ENCODE peak calls at places on chromosomes 13 and 19, in nine cellular contexts. One of them, this sample, is unnamed.

GRCh38 chr19:46660008-46660517 is 919 bp downstream of the DACT3 start:
- DNase-seq in CD4-positive, CD25-positive, alpha-beta regulatory T cell: no peak
- DNase-seq in thoracic aorta: no peak
- DNase-seq in neuronal stem cell: peak; percentile 61
- DNase-seq in tibial artery: peak; percentile 82
- DNase-seq in hepatocyte: peak; percentile 72
- DNase-seq in fibroblast of lung: no peak
- DNase-seq in CD8-positive, alpha-beta memory T cell: no peak
- DNase-seq in psoas muscle: no peak
- DNase-seq in this sample: no peak

GRCh38 chr13:68110178-68110768 is 880.1 kb upstream of the PCDH9 start:
- DNase-seq in neuronal stem cell: no peak
- DNase-seq in hepatocyte: no peak
- DNase-seq in CD8-positive, alpha-beta memory T cell: no peak
- DNase-seq in tibial artery: no peak
- DNase-seq in fibroblast of lung: no peak
- DNase-seq in thoracic aorta: no peak
- DNase-seq in psoas muscle: no peak
- DNase-seq in CD4-positive, CD25-positive, alpha-beta regulatory T cell: no peak
- DNase-seq in this sample: no peak

GRCh38 chr13:108960006-108960405 is 330.6 kb downstream of the MYO16 start:
- DNase-seq in thoracic aorta: no peak
- DNase-seq in psoas muscle: no peak
- DNase-seq in CD4-positive, CD25-positive, alpha-beta regulatory T cell: no peak
- DNase-seq in hepatocyte: no peak
- DNase-seq in neuronal stem cell: no peak
- DNase-seq in CD8-positive, alpha-beta memory T cell: no peak
- DNase-seq in tibial artery: no peak
- DNase-seq in fibroblast of lung: no peak
- DNase-seq in this sample: no peak

GRCh38 chr19:4206818-4207484 is 22.4 kb upstream of the EBI3 start:
- DNase-seq in psoas muscle: no peak
- DNase-seq in neuronal stem cell: no peak
- DNase-seq in fibroblast of lung: peak; percentile 44
- DNase-seq in hepatocyte: no peak
- DNase-seq in thoracic aorta: no peak
- DNase-seq in tibial artery: no peak
- DNase-seq in CD4-positive, CD25-positive, alpha-beta regulatory T cell: peak; percentile 24
- DNase-seq in CD8-positive, alpha-beta memory T cell: no peak
- DNase-seq in this sample: no peak

GRCh38 chr13:33264620-33264978 is 21.0 kb downstream of the STARD13 start:
- DNase-seq in neuronal stem cell: no peak
- DNase-seq in tibial artery: no peak
- DNase-seq in CD4-positive, CD25-positive, alpha-beta regulatory T cell: no peak
- DNase-seq in fibroblast of lung: no peak
- DNase-seq in psoas muscle: no peak
- DNase-seq in hepatocyte: no peak
- DNase-seq in CD8-positive, alpha-beta memory T cell: no peak
- DNase-seq in thoracic aorta: no peak
- DNase-seq in this sample: no peak

GRCh38 chr19:30154410-30154809 is 212.4 kb downstream of the URI1 start:
- DNase-seq in thoracic aorta: no peak
- DNase-seq in hepatocyte: no peak
- DNase-seq in CD4-positive, CD25-positive, alpha-beta regulatory T cell: no peak
- DNase-seq in psoas muscle: no peak
- DNase-seq in CD8-positive, alpha-beta memory T cell: no peak
- DNase-seq in tibial artery: no peak
- DNase-seq in fibroblast of lung: no peak
- DNase-seq in neuronal stem cell: no peak
- DNase-seq in this sample: no peak

GRCh38 chr19:46746281-46746965 is at the start of gene STRN4:
- DNase-seq in hepatocyte: peak; percentile 87
- DNase-seq in psoas muscle: peak; percentile 75
- DNase-seq in tibial artery: no peak
- DNase-seq in neuronal stem cell: peak; percentile 47
- DNase-seq in CD4-positive, CD25-positive, alpha-beta regulatory T cell: peak; percentile 66
- DNase-seq in CD8-positive, alpha-beta memory T cell: peak; percentile 79
- DNase-seq in fibroblast of lung: no peak
- DNase-seq in thoracic aorta: no peak
- DNase-seq in this sample: peak; percentile 30

GRCh38 chr19:21238670-21239069 is 90.5 kb downstream of the ZNF708 start:
- DNase-seq in CD4-positive, CD25-positive, alpha-beta regulatory T cell: no peak
- DNase-seq in neuronal stem cell: no peak
- DNase-seq in hepatocyte: no peak
- DNase-seq in fibroblast of lung: no peak
- DNase-seq in psoas muscle: no peak
- DNase-seq in CD8-positive, alpha-beta memory T cell: no peak
- DNase-seq in tibial artery: no peak
- DNase-seq in thoracic aorta: no peak
- DNase-seq in this sample: no peak

GRCh38 chr13:113564331-113565023 is 20.1 kb upstream of the TFDP1 start:
- DNase-seq in thoracic aorta: no peak
- DNase-seq in tibial artery: no peak
- DNase-seq in hepatocyte: no peak
- DNase-seq in CD4-positive, CD25-positive, alpha-beta regulatory T cell: no peak
- DNase-seq in fibroblast of lung: no peak
- DNase-seq in psoas muscle: peak; percentile 30
- DNase-seq in CD8-positive, alpha-beta memory T cell: peak; percentile 30
- DNase-seq in neuronal stem cell: no peak
- DNase-seq in this sample: no peak

DNA sequence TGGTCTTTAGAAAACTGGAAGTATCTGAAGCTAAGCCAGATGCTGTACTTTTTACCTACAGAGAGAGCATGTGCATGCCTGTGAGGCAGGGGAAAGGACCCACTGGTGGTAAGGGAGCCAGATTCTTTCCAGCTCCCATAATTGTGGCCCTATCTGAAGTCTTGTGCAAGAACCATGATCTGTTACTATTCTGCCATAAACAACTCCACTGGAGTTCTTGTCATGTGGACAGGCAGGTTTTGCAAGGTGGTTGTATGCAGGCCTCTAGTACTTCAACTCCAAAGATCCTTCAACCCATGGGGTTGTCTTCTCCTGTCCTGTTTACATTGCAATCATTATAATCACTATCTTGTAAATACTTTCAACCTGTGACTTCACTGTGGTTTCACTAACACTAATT is 14.1 kb downstream of the PROSER1 start:
- DNase-seq in CD4-positive, CD25-positive, alpha-beta regulatory T cell: no peak
- DNase-seq in fibroblast of lung: no peak
- DNase-seq in thoracic aorta: no peak
- DNase-seq in CD8-positive, alpha-beta memory T cell: no peak
- DNase-seq in tibial artery: no peak
- DNase-seq in neuronal stem cell: no peak
- DNase-seq in psoas muscle: no peak
- DNase-seq in hepatocyte: peak; percentile 55
- DNase-seq in this sample: no peak
- H3K36me3 ChIP-seq in CD4-positive, CD25-positive, alpha-beta regulatory T cell: peaks cover 74% of the 10 kb centered on the region
- H3K36me3 ChIP-seq in fibroblast of lung: peaks cover 10% of the 10 kb centered on the region
- H3K36me3 ChIP-seq in thoracic aorta: peaks cover 32% of the 10 kb centered on the region
- H3K36me3 ChIP-seq in CD8-positive, alpha-beta memory T cell: peaks cover 40% of the 10 kb centered on the region
- H3K36me3 ChIP-seq in tibial artery: peaks cover 75% of the 10 kb centered on the region
- H3K36me3 ChIP-seq in neuronal stem cell: peaks cover 10% of the 10 kb centered on the region
- H3K36me3 ChIP-seq in psoas muscle: no peaks in the 10 kb centered on the region
- H3K36me3 ChIP-seq in hepatocyte: no peaks in the 10 kb centered on the region
- H3K36me3 ChIP-seq in this sample: peaks cover 53% of the 10 kb centered on the region

DNA sequence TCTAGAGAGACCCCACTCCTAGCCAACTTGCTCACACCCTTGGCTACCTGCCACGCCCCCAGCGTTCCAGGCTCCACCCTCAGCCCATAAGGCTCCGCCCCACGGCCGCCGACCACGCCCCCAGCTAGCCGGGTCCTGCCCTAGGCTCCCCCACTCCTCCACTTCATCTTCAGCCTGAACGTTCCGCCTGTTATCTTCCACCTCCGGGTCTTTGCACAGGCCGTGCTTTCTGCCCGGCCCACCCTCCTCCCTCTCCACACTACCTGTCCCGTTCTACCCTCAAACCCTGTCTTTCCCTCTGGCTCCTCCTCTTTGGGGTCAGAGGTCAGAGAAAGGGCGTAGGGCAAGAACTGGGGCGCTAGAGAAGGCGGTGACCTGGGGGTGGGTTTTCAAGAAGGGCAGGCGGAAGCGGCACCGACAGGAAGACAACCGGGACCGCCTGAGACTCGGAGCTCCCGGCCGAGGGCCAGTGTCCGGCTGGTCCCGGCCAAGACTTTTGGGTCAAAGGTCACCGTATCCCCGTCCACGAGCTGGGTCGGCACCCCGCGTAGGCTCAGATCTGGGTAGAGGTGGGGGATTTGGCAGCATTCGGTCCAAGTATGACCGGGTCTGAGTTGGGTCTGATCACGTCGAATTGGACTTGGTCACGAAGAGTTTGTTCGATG is 2.2 kb downstream of the PDE4C start:
- DNase-seq in tibial artery: no peak
- DNase-seq in hepatocyte: peak; percentile 64
- DNase-seq in CD8-positive, alpha-beta memory T cell: no peak
- DNase-seq in fibroblast of lung: no peak
- DNase-seq in neuronal stem cell: peak; percentile 62
- DNase-seq in thoracic aorta: no peak
- DNase-seq in CD4-positive, CD25-positive, alpha-beta regulatory T cell: peak; percentile 50
- DNase-seq in psoas muscle: peak; percentile 78
- DNase-seq in this sample: no peak
- H3K4me3 ChIP-seq in tibial artery: peak overlapping the region; percentile 40
- H3K4me3 ChIP-seq in hepatocyte: no peak overlapping the region
- H3K4me3 ChIP-seq in CD8-positive, alpha-beta memory T cell: peak overlapping the region; percentile 55
- H3K4me3 ChIP-seq in fibroblast of lung: peak overlapping the region; percentile 55
- H3K4me3 ChIP-seq in neuronal stem cell: peak overlapping the region; percentile 85
- H3K4me3 ChIP-seq in thoracic aorta: peak overlapping the region; percentile 70
- H3K4me3 ChIP-seq in CD4-positive, CD25-positive, alpha-beta regulatory T cell: peak overlapping the region; percentile 62
- H3K4me3 ChIP-seq in psoas muscle: peak overlapping the region; percentile 65
- H3K4me3 ChIP-seq in this sample: peak overlapping the region; percentile 48

GRCh38 chr13:110628477-110628793 is 13.1 kb downstream of the NAXD start:
- DNase-seq in neuronal stem cell: no peak
- DNase-seq in CD4-positive, CD25-positive, alpha-beta regulatory T cell: no peak
- DNase-seq in CD8-positive, alpha-beta memory T cell: no peak
- DNase-seq in thoracic aorta: no peak
- DNase-seq in psoas muscle: no peak
- DNase-seq in tibial artery: no peak
- DNase-seq in hepatocyte: peak; percentile 72
- DNase-seq in fibroblast of lung: no peak
- DNase-seq in this sample: no peak
- H3K36me3 ChIP-seq in neuronal stem cell: peaks cover 11% of the 10 kb centered on the region
- H3K36me3 ChIP-seq in CD4-positive, CD25-positive, alpha-beta regulatory T cell: peaks cover 31% of the 10 kb centered on the region
- H3K36me3 ChIP-seq in CD8-positive, alpha-beta memory T cell: peaks cover 11% of the 10 kb centered on the region
- H3K36me3 ChIP-seq in thoracic aorta: peaks cover 26% of the 10 kb centered on the region
- H3K36me3 ChIP-seq in psoas muscle: peaks cover 5% of the 10 kb centered on the region
- H3K36me3 ChIP-seq in tibial artery: peaks cover 75% of the 10 kb centered on the region
- H3K36me3 ChIP-seq in hepatocyte: no peaks in the 10 kb centered on the region
- H3K36me3 ChIP-seq in fibroblast of lung: peaks cover 12% of the 10 kb centered on the region
- H3K36me3 ChIP-seq in this sample: peaks cover 32% of the 10 kb centered on the region

DNA sequence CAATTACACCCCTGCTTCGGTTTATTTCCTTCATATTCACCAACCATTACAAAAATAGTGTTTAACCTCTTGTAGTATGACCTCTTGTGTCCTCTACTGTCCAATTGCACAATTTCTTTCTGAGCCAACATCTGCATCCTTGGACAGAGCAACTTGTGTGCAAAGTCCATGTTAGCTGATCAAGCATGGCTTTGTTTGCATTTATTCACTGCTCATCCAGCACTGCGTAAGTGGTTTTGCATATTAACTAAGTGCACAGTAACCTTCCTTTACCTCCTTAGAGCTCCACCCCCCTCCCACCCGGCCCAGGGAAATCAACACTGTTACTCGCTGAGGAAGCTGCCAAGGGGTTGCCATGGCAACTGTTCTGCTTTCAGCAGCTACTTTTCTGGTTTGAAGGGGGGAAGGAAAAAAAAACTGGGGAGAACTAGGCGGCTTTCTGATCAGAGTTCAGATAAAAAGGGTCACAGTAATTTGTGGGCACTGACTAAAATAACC is 153.5 kb upstream of the KLF12 start:
- DNase-seq in psoas muscle: peak; percentile 77
- DNase-seq in tibial artery: peak; percentile 84
- DNase-seq in CD4-positive, CD25-positive, alpha-beta regulatory T cell: peak; percentile 91
- DNase-seq in neuronal stem cell: peak; percentile 69
- DNase-seq in thoracic aorta: peak; percentile 25
- DNase-seq in fibroblast of lung: peak; percentile 90
- DNase-seq in hepatocyte: peak; percentile 89
- DNase-seq in CD8-positive, alpha-beta memory T cell: peak; percentile 96
- DNase-seq in this sample: peak; percentile 83
- H3K4me3 ChIP-seq in psoas muscle: peak overlapping the region; percentile 40
- H3K4me3 ChIP-seq in tibial artery: peak overlapping the region; percentile 6
- H3K4me3 ChIP-seq in CD4-positive, CD25-positive, alpha-beta regulatory T cell: peak overlapping the region; percentile 83
- H3K4me3 ChIP-seq in neuronal stem cell: no peak overlapping the region
- H3K4me3 ChIP-seq in thoracic aorta: peak overlapping the region; percentile 59
- H3K4me3 ChIP-seq in fibroblast of lung: no peak overlapping the region
- H3K4me3 ChIP-seq in hepatocyte: no peak overlapping the region
- H3K4me3 ChIP-seq in CD8-positive, alpha-beta memory T cell: peak overlapping the region; percentile 36
- H3K4me3 ChIP-seq in this sample: peak overlapping the region; percentile 35